ENCODE peak calls at places on chromosomes 1 and 21, in five cellular contexts. One of them, this sample, is unnamed.

GRCh38 chr21:27647921-27648320 is 681.0 kb upstream of the ADAMTS5 start:
- DNase-seq in stimulated activated CD4-positive, alpha-beta T cell treated with anti-CD3 and anti-CD28 coated beads, Interleukin-1b, Interleukin-23, amount 100 ng/mL, for 24 hours: no peak
- DNase-seq in CD8-positive, alpha-beta T cell: no peak
- DNase-seq in stromal cell of bone marrow: no peak
- DNase-seq in T-helper 2 cell: no peak
- DNase-seq in this sample: no peak

GRCh38 chr1:11550664-11551283 is 71.8 kb downstream of the DISP3 start:
- DNase-seq in stimulated activated CD4-positive, alpha-beta T cell treated with anti-CD3 and anti-CD28 coated beads, Interleukin-1b, Interleukin-23, amount 100 ng/mL, for 24 hours: peak; percentile 14
- DNase-seq in CD8-positive, alpha-beta T cell: no peak
- DNase-seq in T-helper 2 cell: no peak
- DNase-seq in stromal cell of bone marrow: peak; percentile 45
- DNase-seq in this sample: no peak

GRCh38 chr1:229434641-229435051 is 752 bp upstream of the ACTA1 start:
- DNase-seq in CD8-positive, alpha-beta T cell: no peak
- DNase-seq in stimulated activated CD4-positive, alpha-beta T cell treated with anti-CD3 and anti-CD28 coated beads, Interleukin-1b, Interleukin-23, amount 100 ng/mL, for 24 hours: no peak
- DNase-seq in stromal cell of bone marrow: no peak
- DNase-seq in T-helper 2 cell: no peak
- DNase-seq in this sample: no peak

GRCh38 chr1:235486321-235486720 is 17.9 kb downstream of the B3GALNT2 start:
- DNase-seq in stimulated activated CD4-positive, alpha-beta T cell treated with anti-CD3 and anti-CD28 coated beads, Interleukin-1b, Interleukin-23, amount 100 ng/mL, for 24 hours: no peak
- DNase-seq in T-helper 2 cell: no peak
- DNase-seq in CD8-positive, alpha-beta T cell: no peak
- DNase-seq in stromal cell of bone marrow: no peak
- DNase-seq in this sample: no peak

GRCh38 chr1:112882271-112882744 is 73.7 kb downstream of the SLC16A1 start:
- DNase-seq in T-helper 2 cell: no peak
- DNase-seq in stimulated activated CD4-positive, alpha-beta T cell treated with anti-CD3 and anti-CD28 coated beads, Interleukin-1b, Interleukin-23, amount 100 ng/mL, for 24 hours: no peak
- DNase-seq in CD8-positive, alpha-beta T cell: no peak
- DNase-seq in stromal cell of bone marrow: no peak
- DNase-seq in this sample: no peak

GRCh38 chr1:7989762-7990428 is 28.4 kb downstream of the PARK7 start:
- DNase-seq in CD8-positive, alpha-beta T cell: no peak
- DNase-seq in stimulated activated CD4-positive, alpha-beta T cell treated with anti-CD3 and anti-CD28 coated beads, Interleukin-1b, Interleukin-23, amount 100 ng/mL, for 24 hours: no peak
- DNase-seq in T-helper 2 cell: no peak
- DNase-seq in stromal cell of bone marrow: no peak
- DNase-seq in this sample: no peak

GRCh38 chr1:232978827-232979226 is 28.4 kb downstream of the NTPCR start:
- DNase-seq in stimulated activated CD4-positive, alpha-beta T cell treated with anti-CD3 and anti-CD28 coated beads, Interleukin-1b, Interleukin-23, amount 100 ng/mL, for 24 hours: no peak
- DNase-seq in CD8-positive, alpha-beta T cell: no peak
- DNase-seq in T-helper 2 cell: no peak
- DNase-seq in stromal cell of bone marrow: no peak
- DNase-seq in this sample: no peak

GRCh38 chr1:198238121-198238520 is 81.3 kb downstream of the NEK7 start:
- DNase-seq in stimulated activated CD4-positive, alpha-beta T cell treated with anti-CD3 and anti-CD28 coated beads, Interleukin-1b, Interleukin-23, amount 100 ng/mL, for 24 hours: no peak
- DNase-seq in CD8-positive, alpha-beta T cell: no peak
- DNase-seq in stromal cell of bone marrow: no peak
- DNase-seq in T-helper 2 cell: no peak
- DNase-seq in this sample: no peak

GRCh38 chr1:82377201-82377884 is 576.6 kb downstream of the ADGRL2 start:
- DNase-seq in CD8-positive, alpha-beta T cell: no peak
- DNase-seq in stromal cell of bone marrow: no peak
- DNase-seq in T-helper 2 cell: no peak
- DNase-seq in stimulated activated CD4-positive, alpha-beta T cell treated with anti-CD3 and anti-CD28 coated beads, Interleukin-1b, Interleukin-23, amount 100 ng/mL, for 24 hours: no peak
- DNase-seq in this sample: no peak

GRCh38 chr1:180530501-180530900 is 28.1 kb upstream of the ACBD6 start:
- DNase-seq in T-helper 2 cell: no peak
- DNase-seq in CD8-positive, alpha-beta T cell: no peak
- DNase-seq in stromal cell of bone marrow: no peak
- DNase-seq in stimulated activated CD4-positive, alpha-beta T cell treated with anti-CD3 and anti-CD28 coated beads, Interleukin-1b, Interleukin-23, amount 100 ng/mL, for 24 hours: no peak
- DNase-seq in this sample: no peak

GRCh38 chr1:171868217-171868616 is 26.9 kb downstream of the DNM3 start:
- DNase-seq in stromal cell of bone marrow: no peak
- DNase-seq in CD8-positive, alpha-beta T cell: no peak
- DNase-seq in stimulated activated CD4-positive, alpha-beta T cell treated with anti-CD3 and anti-CD28 coated beads, Interleukin-1b, Interleukin-23, amount 100 ng/mL, for 24 hours: no peak
- DNase-seq in T-helper 2 cell: no peak
- DNase-seq in this sample: no peak

GRCh38 chr1:161427733-161428516 is 60.2 kb upstream of the CFAP126 start:
- DNase-seq in T-helper 2 cell: peak; percentile 24
- DNase-seq in CD8-positive, alpha-beta T cell: no peak
- DNase-seq in stimulated activated CD4-positive, alpha-beta T cell treated with anti-CD3 and anti-CD28 coated beads, Interleukin-1b, Interleukin-23, amount 100 ng/mL, for 24 hours: peak; percentile 52
- DNase-seq in stromal cell of bone marrow: no peak
- DNase-seq in this sample: no peak

GRCh38 chr1:58874757-58875755 is 91.2 kb upstream of the JUN start:
- DNase-seq in T-helper 2 cell: no peak
- DNase-seq in stromal cell of bone marrow: peak; percentile 33
- DNase-seq in CD8-positive, alpha-beta T cell: no peak
- DNase-seq in stimulated activated CD4-positive, alpha-beta T cell treated with anti-CD3 and anti-CD28 coated beads, Interleukin-1b, Interleukin-23, amount 100 ng/mL, for 24 hours: no peak
- DNase-seq in this sample: no peak

GRCh38 chr1:49163041-49163440 is 386.4 kb upstream of the BEND5 start:
- DNase-seq in stimulated activated CD4-positive, alpha-beta T cell treated with anti-CD3 and anti-CD28 coated beads, Interleukin-1b, Interleukin-23, amount 100 ng/mL, for 24 hours: no peak
- DNase-seq in CD8-positive, alpha-beta T cell: no peak
- DNase-seq in T-helper 2 cell: no peak
- DNase-seq in stromal cell of bone marrow: no peak
- DNase-seq in this sample: no peak

GRCh38 chr21:16708431-16708830 is 804.4 kb upstream of the CXADR start:
- DNase-seq in stromal cell of bone marrow: no peak
- DNase-seq in T-helper 2 cell: no peak
- DNase-seq in stimulated activated CD4-positive, alpha-beta T cell treated with anti-CD3 and anti-CD28 coated beads, Interleukin-1b, Interleukin-23, amount 100 ng/mL, for 24 hours: no peak
- DNase-seq in CD8-positive, alpha-beta T cell: no peak
- DNase-seq in this sample: no peak

GRCh38 chr1:175003521-175003920 is 3.8 kb downstream of the CACYBP start:
- DNase-seq in stimulated activated CD4-positive, alpha-beta T cell treated with anti-CD3 and anti-CD28 coated beads, Interleukin-1b, Interleukin-23, amount 100 ng/mL, for 24 hours: no peak
- DNase-seq in CD8-positive, alpha-beta T cell: no peak
- DNase-seq in T-helper 2 cell: no peak
- DNase-seq in stromal cell of bone marrow: no peak
- DNase-seq in this sample: no peak

GRCh38 chr1:239765163-239765562 is 326.5 kb upstream of the FMN2 start:
- DNase-seq in T-helper 2 cell: no peak
- DNase-seq in stimulated activated CD4-positive, alpha-beta T cell treated with anti-CD3 and anti-CD28 coated beads, Interleukin-1b, Interleukin-23, amount 100 ng/mL, for 24 hours: no peak
- DNase-seq in CD8-positive, alpha-beta T cell: no peak
- DNase-seq in stromal cell of bone marrow: no peak
- DNase-seq in this sample: no peak

GRCh38 chr1:200233393-200233792 is 176.4 kb downstream of the ZNF281 start:
- DNase-seq in CD8-positive, alpha-beta T cell: no peak
- DNase-seq in stimulated activated CD4-positive, alpha-beta T cell treated with anti-CD3 and anti-CD28 coated beads, Interleukin-1b, Interleukin-23, amount 100 ng/mL, for 24 hours: no peak
- DNase-seq in stromal cell of bone marrow: no peak
- DNase-seq in T-helper 2 cell: no peak
- DNase-seq in this sample: no peak

GRCh38 chr1:23757812-23758211 is 14.5 kb downstream of the ELOA start:
- DNase-seq in stromal cell of bone marrow: no peak
- DNase-seq in stimulated activated CD4-positive, alpha-beta T cell treated with anti-CD3 and anti-CD28 coated beads, Interleukin-1b, Interleukin-23, amount 100 ng/mL, for 24 hours: no peak
- DNase-seq in T-helper 2 cell: no peak
- DNase-seq in CD8-positive, alpha-beta T cell: no peak
- DNase-seq in this sample: no peak

GRCh38 chr21:16608209-16608830 is 878.5 kb downstream of the USP25 start:
- DNase-seq in CD8-positive, alpha-beta T cell: no peak
- DNase-seq in stimulated activated CD4-positive, alpha-beta T cell treated with anti-CD3 and anti-CD28 coated beads, Interleukin-1b, Interleukin-23, amount 100 ng/mL, for 24 hours: no peak
- DNase-seq in T-helper 2 cell: no peak
- DNase-seq in stromal cell of bone marrow: no peak
- DNase-seq in this sample: no peak

GRCh38 chr1:98821379-98821778 is 159.9 kb downstream of the SNX7 start:
- DNase-seq in CD8-positive, alpha-beta T cell: no peak
- DNase-seq in T-helper 2 cell: no peak
- DNase-seq in stimulated activated CD4-positive, alpha-beta T cell treated with anti-CD3 and anti-CD28 coated beads, Interleukin-1b, Interleukin-23, amount 100 ng/mL, for 24 hours: no peak
- DNase-seq in stromal cell of bone marrow: no peak
- DNase-seq in this sample: no peak

GRCh38 chr1:175845985-175846384 is 102.6 kb upstream of the TNR start:
- DNase-seq in stimulated activated CD4-positive, alpha-beta T cell treated with anti-CD3 and anti-CD28 coated beads, Interleukin-1b, Interleukin-23, amount 100 ng/mL, for 24 hours: no peak
- DNase-seq in stromal cell of bone marrow: no peak
- DNase-seq in T-helper 2 cell: no peak
- DNase-seq in CD8-positive, alpha-beta T cell: no peak
- DNase-seq in this sample: no peak

GRCh38 chr1:184854456-184855180 is 100.0 kb upstream of the EDEM3 start:
- DNase-seq in T-helper 2 cell: no peak
- DNase-seq in CD8-positive, alpha-beta T cell: no peak
- DNase-seq in stimulated activated CD4-positive, alpha-beta T cell treated with anti-CD3 and anti-CD28 coated beads, Interleukin-1b, Interleukin-23, amount 100 ng/mL, for 24 hours: no peak
- DNase-seq in stromal cell of bone marrow: peak; percentile 32
- DNase-seq in this sample: no peak